ENCODE peak calls at places on chromosomes 7 and 10, in eight cellular contexts. K is HepG2, E is endothelial cell of umbilical vein, M is upper lobe of left lung, G is sigmoid colon, X is spleen, P is K562, B is GM12878. Y is an unnamed sample.

GRCh38 chr10:60048146-60048545 is 141.8 kb upstream of the CCDC6 start:
- DNase-seq in K (peak), E (peak), M (no peak), G (no peak), X (no peak), P (no peak), B (no peak), Y (no peak)

GRCh38 chr10:102150970-102151773 is 1.0 kb upstream of the NOLC1 start:
- DNase-seq in K (peak), E (peak), M (no peak), G (no peak), X (peak), P (no peak), B (no peak), Y (no peak)

GRCh38 chr10:84194424-84195043 is at the start of gene CDHR1:
- DNase-seq in K (no peak), E (no peak), M (peak), G (peak), X (peak), P (peak), B (no peak), Y (peak)

GRCh38 chr7:45151967-45152366 is 5.6 kb upstream of the RAMP3 start:
- DNase-seq in K (no peak), E (no peak), M (no peak), G (peak), X (no peak), P (no peak), B (no peak), Y (no peak)

GRCh38 chr7:134500406-134500805 is 27.0 kb upstream of the AKR1B10 start:
- DNase-seq in K (no peak), E (no peak), M (no peak), G (no peak), X (no peak), P (no peak), B (no peak), Y (no peak)

GRCh38 chr7:101691822-101692384 is 62.8 kb upstream of the MYL10 start:
- DNase-seq in K (peak), E (no peak), M (no peak), G (no peak), X (no peak), P (no peak), B (no peak), Y (no peak)

GRCh38 chr7:216360-217300 is 24.3 kb downstream of the FAM20C start:
- DNase-seq in K (no peak), E (no peak), M (no peak), G (peak), X (no peak), P (no peak), B (no peak), Y (no peak)

GRCh38 chr10:91887075-91887899 is 22.0 kb downstream of the FGFBP3 start:
- DNase-seq in K (peak), E (peak), M (peak), G (peak), X (peak), P (no peak), B (no peak), Y (peak)

GRCh38 chr7:143375298-143376034 is 5.7 kb upstream of the ZYX start:
- DNase-seq in K (no peak), E (no peak), M (peak), G (no peak), X (peak), P (no peak), B (no peak), Y (no peak)

GRCh38 chr7:42023216-42023724 is 213.7 kb downstream of the GLI3 start:
- DNase-seq in K (no peak), E (no peak), M (no peak), G (no peak), X (no peak), P (no peak), B (no peak), Y (no peak)

GRCh38 chr7:20217193-20217948 is at the start of gene MACC1:
- DNase-seq in K (no peak), E (no peak), M (peak), G (no peak), X (peak), P (peak), B (peak), Y (no peak)

DNA sequence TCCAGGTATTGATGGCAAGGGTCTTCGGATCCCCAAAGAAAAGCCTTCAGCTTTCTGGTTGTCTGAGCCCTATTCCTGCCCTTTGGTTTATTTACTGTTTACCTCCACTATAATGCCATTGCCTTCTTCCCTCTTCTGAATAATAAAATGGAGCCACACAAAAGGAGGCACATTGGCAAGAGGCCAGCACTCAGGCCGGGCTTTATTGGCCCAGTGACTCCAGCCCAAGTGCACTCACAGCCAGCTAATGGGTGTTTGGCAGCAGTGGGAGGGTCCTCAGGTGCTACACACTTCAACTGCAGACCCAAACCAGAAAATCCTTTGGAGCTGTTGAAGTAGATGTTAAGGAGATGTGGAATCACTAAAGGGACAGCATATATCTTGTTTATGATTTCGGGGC is 336.0 kb downstream of the PLXNA4 start:
- DNase-seq in K (no peak), E (peak), M (no peak), G (no peak), X (no peak), P (no peak), B (no peak), Y (no peak)
- TF ChIP-seq POLR2AphosphoS5 in K (no peak), E (no peak), M (no peak), G (no peak), X (no peak), P (no peak), B (no peak), Y (no peak)

GRCh38 chr10:87861034-87861433 is 2.3 kb downstream of the KLLN start:
- DNase-seq in K (no peak), E (no peak), M (no peak), G (no peak), X (no peak), P (no peak), B (no peak), Y (no peak)

GRCh38 chr10:87861566-87861952 is 1.8 kb downstream of the KLLN start:
- DNase-seq in K (peak), E (peak), M (peak), G (peak), X (peak), P (peak), B (peak), Y (peak)

GRCh38 chr10:87862644-87863101 is 660 bp downstream of the KLLN start:
- DNase-seq in K (no peak), E (no peak), M (no peak), G (no peak), X (no peak), P (peak), B (no peak), Y (peak)

GRCh38 chr10:87863102-87863943 is at the start of the genes KLLN and PTEN:
- DNase-seq in K (peak), E (peak), M (peak), G (peak), X (peak), P (peak), B (peak), Y (peak)

GRCh38 chr10:87861953-87862643 is 1.2 kb downstream of the KLLN start:
- DNase-seq in K (peak), E (peak), M (peak), G (peak), X (peak), P (peak), B (peak), Y (peak)
- TF ChIP-seq POLR2A in K (peak), E (peak), M (peak), G (peak), X (peak), P (peak), B (peak), Y (peak)

GRCh38 chr10:61617586-61617985 is 45.1 kb upstream of the CABCOCO1 start:
- DNase-seq in K (no peak), E (no peak), M (no peak), G (no peak), X (no peak), P (no peak), B (no peak), Y (no peak)

GRCh38 chr10:61620511-61620910 is 42.2 kb upstream of the CABCOCO1 start:
- DNase-seq in K (no peak), E (peak), M (no peak), G (no peak), X (no peak), P (no peak), B (no peak), Y (no peak)

GRCh38 chr10:61618388-61618961 is 44.3 kb upstream of the CABCOCO1 start:
- DNase-seq in K (no peak), E (peak), M (no peak), G (no peak), X (no peak), P (no peak), B (no peak), Y (no peak)

GRCh38 chr10:61623101-61623500 is 39.6 kb upstream of the CABCOCO1 start:
- DNase-seq in K (no peak), E (no peak), M (no peak), G (no peak), X (no peak), P (no peak), B (no peak), Y (no peak)

GRCh38 chr10:61621538-61622150 is 41.1 kb upstream of the CABCOCO1 start:
- DNase-seq in K (peak), E (peak), M (no peak), G (no peak), X (no peak), P (peak), B (no peak), Y (no peak)
- TF ChIP-seq POLR2AphosphoS5 in K (no peak), E (no peak), M (no peak), G (no peak), X (no peak), P (no peak), B (no peak), Y (no peak)

GRCh38 chr10:110134917-110135316 is 72.5 kb upstream of the MXI1 start:
- DNase-seq in K (no peak), E (no peak), M (no peak), G (no peak), X (no peak), P (no peak), B (no peak), Y (no peak)
- TF ChIP-seq POLR2A in K (no peak), E (no peak), M (no peak), G (no peak), X (no peak), P (no peak), B (no peak), Y (no peak)

Y was measured in GM12891.